ENCODE peak calls at places on chromosomes 5 and 9, in nine cellular contexts. C is astrocyte; Z is brain microvascular endothelial cell; F is CD8-positive, alpha-beta T cell; O is cardiac muscle cell; W is cardiac fibroblast; B is ovary; A is AG04450; K is heart left ventricle. S is an unnamed sample.

GRCh38 chr9:13716620-13717019 is 437.1 kb upstream of the MPDZ start:
- DNase-seq in C (no peak), Z (no peak), F (no peak), O (peak), W (no peak), B (no peak), A (no peak), K (no peak), S (no peak)

GRCh38 chr5:150137168-150137957 is 18.3 kb downstream of the PDGFRB start:
- DNase-seq in C (peak), Z (peak), F (no peak), O (peak), W (no peak), B (no peak), A (no peak), K (no peak), S (peak)

GRCh38 chr9:133102190-133103021 is 18.6 kb downstream of the RALGDS start:
- DNase-seq in C (no peak), Z (no peak), F (no peak), O (no peak), W (no peak), B (no peak), A (no peak), K (no peak), S (no peak)

GRCh38 chr9:32589083-32589713 is 16.2 kb upstream of the NDUFB6 start:
- DNase-seq in C (peak), Z (peak), F (no peak), O (peak), W (peak), B (no peak), A (peak), K (no peak), S (peak)

GRCh38 chr5:29079771-29080170 is 2041.4 kb upstream of the CDH9 start:
- DNase-seq in C (no peak), Z (no peak), F (no peak), O (no peak), W (no peak), B (no peak), A (no peak), K (no peak), S (no peak)

GRCh38 chr9:90343360-90343759 is 299.3 kb downstream of the DIRAS2 start:
- DNase-seq in C (no peak), Z (no peak), F (no peak), O (peak), W (peak), B (no peak), A (no peak), K (no peak), S (peak)

GRCh38 chr9:6909186-6909585 is 151.4 kb downstream of the KDM4C start:
- DNase-seq in C (no peak), Z (no peak), F (no peak), O (peak), W (no peak), B (no peak), A (no peak), K (no peak), S (no peak)

GRCh38 chr5:33937700-33938506 is 1.7 kb downstream of the RXFP3 start:
- DNase-seq in C (no peak), Z (no peak), F (no peak), O (no peak), W (peak), B (no peak), A (no peak), K (no peak), S (no peak)

GRCh38 chr5:1508679-1509290 is 15.0 kb downstream of the LPCAT1 start:
- DNase-seq in C (no peak), Z (no peak), F (no peak), O (no peak), W (no peak), B (peak), A (no peak), K (peak), S (peak)

GRCh38 chr5:125042243-125042887 is 295.9 kb upstream of the ZNF608 start:
- DNase-seq in C (peak), Z (no peak), F (no peak), O (no peak), W (peak), B (no peak), A (no peak), K (no peak), S (peak)

GRCh38 chr9:83034587-83034986 is 28.4 kb downstream of the RASEF start:
- DNase-seq in C (peak), Z (peak), F (no peak), O (no peak), W (no peak), B (no peak), A (no peak), K (no peak), S (no peak)

GRCh38 chr5:141322261-141322660 is 1.7 kb upstream of the TAF7 start:
- DNase-seq in C (no peak), Z (no peak), F (no peak), O (no peak), W (no peak), B (no peak), A (no peak), K (no peak), S (no peak)
- H3K4me3 ChIP-seq in C (no peak), Z (no peak), F (no peak), O (no peak), W (no peak), B (no peak), A (no peak), K (no peak), S (no peak)

GRCh38 chr9:129141066-129142041 is 30.1 kb downstream of the PTPA start:
- DNase-seq in C (peak), Z (peak), F (no peak), O (no peak), W (peak), B (peak), A (peak), K (peak), S (peak)
- H3K4me3 ChIP-seq in C (no peak), Z (peak), F (peak), O (peak), W (peak), B (peak), A (peak), K (peak), S (peak)

GRCh38 chr5:110738503-110738811 is 350 bp upstream of the SLC25A46 start:
- DNase-seq in C (no peak), Z (no peak), F (no peak), O (no peak), W (no peak), B (no peak), A (no peak), K (no peak), S (no peak)
- H3K4me3 ChIP-seq in C (peak), Z (peak), F (peak), O (peak), W (peak), B (peak), A (peak), K (peak), S (peak)

GRCh38 chr9:121038452-121039203 is 11.4 kb downstream of the C5 start:
- DNase-seq in C (no peak), Z (no peak), F (no peak), O (no peak), W (no peak), B (no peak), A (no peak), K (no peak), S (no peak)

GRCh38 chr9:121029469-121029868 is 20.6 kb downstream of the C5 start:
- DNase-seq in C (no peak), Z (no peak), F (no peak), O (no peak), W (no peak), B (no peak), A (no peak), K (no peak), S (no peak)

DNA sequence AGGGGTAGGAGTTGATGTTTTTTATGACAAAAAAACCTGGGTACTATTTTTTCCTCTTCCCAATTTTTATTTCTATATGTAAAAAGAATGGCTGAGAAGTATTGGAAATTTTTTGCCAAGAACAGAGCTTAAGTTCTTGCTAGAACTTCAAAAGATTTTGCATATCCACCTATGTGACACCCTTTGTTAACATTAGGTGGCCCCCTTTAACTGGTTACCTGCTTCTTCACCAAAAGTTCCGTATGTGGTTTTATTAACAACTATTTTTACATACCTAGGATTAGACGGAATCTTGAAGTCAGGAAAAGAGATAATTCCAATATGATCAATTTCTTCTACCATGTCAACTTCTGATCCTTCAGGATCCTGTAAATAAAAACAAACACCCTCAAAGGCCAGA is 15.5 kb downstream of the C5 start:
- DNase-seq in C (no peak), Z (no peak), F (no peak), O (no peak), W (no peak), B (no peak), A (no peak), K (no peak), S (no peak)
- H3K4me3 ChIP-seq in C (no peak), Z (no peak), F (no peak), O (no peak), W (no peak), B (no peak), A (no peak), K (no peak), S (no peak)

GRCh38 chr9:126915281-126915816 is 767 bp downstream of the RALGPS1 start:
- DNase-seq in C (no peak), Z (no peak), F (no peak), O (peak), W (no peak), B (peak), A (no peak), K (peak), S (no peak)

GRCh38 chr9:126914458-126915280 is at the start of gene RALGPS1:
- DNase-seq in C (peak), Z (peak), F (peak), O (peak), W (peak), B (peak), A (peak), K (peak), S (peak)

GRCh38 chr9:126916909-126917308 is 2.3 kb downstream of the RALGPS1 start:
- DNase-seq in C (no peak), Z (no peak), F (no peak), O (no peak), W (no peak), B (no peak), A (no peak), K (no peak), S (no peak)

GRCh38 chr9:126919193-126919592 is 4.6 kb downstream of the RALGPS1 start:
- DNase-seq in C (no peak), Z (no peak), F (no peak), O (no peak), W (no peak), B (no peak), A (no peak), K (no peak), S (no peak)

DNA sequence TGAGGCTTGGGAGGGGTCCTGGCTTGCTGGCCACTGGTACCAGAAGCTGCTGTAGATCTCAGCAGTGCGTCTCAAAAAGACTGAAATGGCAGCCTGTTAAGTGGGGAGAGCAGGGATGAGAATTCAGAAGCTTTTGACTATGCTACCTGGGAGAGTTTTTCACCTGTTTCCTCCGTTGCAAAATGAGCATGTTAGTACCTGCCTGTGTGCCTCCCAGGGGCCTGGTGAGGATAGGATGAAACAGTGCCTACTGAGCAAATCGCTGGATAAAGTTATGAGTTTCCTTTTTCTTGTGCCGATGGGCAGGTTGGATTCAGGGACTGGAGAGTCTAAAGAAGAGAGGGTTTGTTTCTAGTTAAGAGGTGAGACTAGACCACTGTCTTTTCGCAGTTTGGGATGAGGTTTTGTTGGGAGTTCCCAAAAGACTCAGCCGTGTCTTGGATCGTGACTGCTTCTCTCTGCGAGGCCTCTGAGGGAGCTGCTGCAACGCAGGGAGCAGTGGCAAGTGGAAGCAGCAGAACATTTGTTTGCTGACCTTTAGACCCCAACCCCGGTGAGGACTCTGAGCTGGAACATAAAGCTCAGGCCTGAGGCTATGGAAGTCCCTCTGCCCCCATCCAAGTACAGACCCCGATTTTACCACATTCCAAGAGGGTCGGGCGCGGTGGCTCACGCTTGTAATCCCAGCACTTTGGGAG is 1.4 kb downstream of the RALGPS1 start:
- DNase-seq in C (no peak), Z (no peak), F (no peak), O (no peak), W (no peak), B (no peak), A (no peak), K (no peak), S (no peak)
- H3K4me3 ChIP-seq in C (no peak), Z (no peak), F (peak), O (peak), W (no peak), B (peak), A (peak), K (no peak), S (no peak)

GRCh38 chr5:181059297-181060230 is 19.5 kb downstream of the BTNL9 start:
- DNase-seq in C (no peak), Z (no peak), F (no peak), O (no peak), W (no peak), B (no peak), A (no peak), K (no peak), S (no peak)

GRCh38 chr5:181060231-181060590 is 20.1 kb downstream of the BTNL9 start:
- DNase-seq in C (no peak), Z (no peak), F (no peak), O (no peak), W (no peak), B (no peak), A (no peak), K (no peak), S (no peak)

GRCh38 chr5:181060924-181061323 is 20.9 kb downstream of the BTNL9 start:
- DNase-seq in C (no peak), Z (no peak), F (no peak), O (no peak), W (no peak), B (no peak), A (no peak), K (no peak), S (no peak)

GRCh38 chr5:181058321-181058720 is 18.3 kb downstream of the BTNL9 start:
- DNase-seq in C (no peak), Z (no peak), F (no peak), O (no peak), W (no peak), B (no peak), A (no peak), K (no peak), S (no peak)

DNA sequence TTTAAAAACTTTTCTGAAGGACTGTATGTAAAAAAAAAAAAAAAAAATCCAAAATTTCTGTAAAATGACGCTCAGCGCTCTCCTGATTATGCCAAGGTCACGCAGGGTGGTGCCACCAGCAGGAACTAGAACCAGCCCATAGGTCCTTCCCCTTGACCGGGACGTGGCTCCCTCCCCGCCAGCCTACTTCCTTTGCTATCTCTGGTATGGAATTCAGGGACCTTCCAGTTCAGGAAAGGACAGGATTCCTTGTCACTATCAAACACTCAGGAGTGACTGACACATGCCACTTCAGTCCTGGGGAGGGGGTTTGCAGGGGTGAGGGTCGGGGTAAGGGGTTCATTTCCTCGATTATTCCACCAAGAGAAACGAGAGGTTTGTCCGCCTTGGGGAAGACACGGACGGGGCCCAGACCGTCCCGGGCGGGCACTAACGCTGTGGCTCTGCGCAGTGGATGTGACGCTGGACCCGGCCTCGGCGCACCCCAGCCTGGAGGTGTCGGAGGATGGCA is 18.8 kb downstream of the BTNL9 start:
- DNase-seq in C (no peak), Z (no peak), F (no peak), O (no peak), W (no peak), B (no peak), A (no peak), K (no peak), S (no peak)
- H3K4me3 ChIP-seq in C (no peak), Z (no peak), F (no peak), O (no peak), W (no peak), B (no peak), A (no peak), K (no peak), S (no peak)

GRCh38 chr5:77210091-77211012 is at the start of gene PDE8B:
- DNase-seq in C (no peak), Z (no peak), F (no peak), O (peak), W (no peak), B (peak), A (no peak), K (no peak), S (no peak)

GRCh38 chr5:77211013-77211690 is 672 bp downstream of the PDE8B start:
- DNase-seq in C (no peak), Z (no peak), F (no peak), O (peak), W (no peak), B (no peak), A (no peak), K (no peak), S (peak)

GRCh38 chr5:77208507-77209163 is 1.8 kb upstream of the PDE8B start:
- DNase-seq in C (no peak), Z (no peak), F (no peak), O (no peak), W (no peak), B (no peak), A (no peak), K (peak), S (no peak)

GRCh38 chr5:77211691-77212047 is 1.2 kb downstream of the PDE8B start:
- DNase-seq in C (no peak), Z (no peak), F (no peak), O (no peak), W (no peak), B (no peak), A (no peak), K (no peak), S (no peak)

GRCh38 chr5:77209495-77210090 is 887 bp upstream of the PDE8B start:
- DNase-seq in C (no peak), Z (no peak), F (no peak), O (no peak), W (no peak), B (no peak), A (no peak), K (no peak), S (no peak)
- H3K4me3 ChIP-seq in C (no peak), Z (no peak), F (no peak), O (peak), W (no peak), B (peak), A (no peak), K (peak), S (peak)

GRCh38 chr9:110410926-110411325 is 73.3 kb upstream of the TXNDC8 start:
- DNase-seq in C (no peak), Z (no peak), F (no peak), O (no peak), W (no peak), B (no peak), A (no peak), K (no peak), S (no peak)
- H3K4me3 ChIP-seq in C (no peak), Z (no peak), F (no peak), O (no peak), W (no peak), B (no peak), A (no peak), K (no peak), S (no peak)

DNA sequence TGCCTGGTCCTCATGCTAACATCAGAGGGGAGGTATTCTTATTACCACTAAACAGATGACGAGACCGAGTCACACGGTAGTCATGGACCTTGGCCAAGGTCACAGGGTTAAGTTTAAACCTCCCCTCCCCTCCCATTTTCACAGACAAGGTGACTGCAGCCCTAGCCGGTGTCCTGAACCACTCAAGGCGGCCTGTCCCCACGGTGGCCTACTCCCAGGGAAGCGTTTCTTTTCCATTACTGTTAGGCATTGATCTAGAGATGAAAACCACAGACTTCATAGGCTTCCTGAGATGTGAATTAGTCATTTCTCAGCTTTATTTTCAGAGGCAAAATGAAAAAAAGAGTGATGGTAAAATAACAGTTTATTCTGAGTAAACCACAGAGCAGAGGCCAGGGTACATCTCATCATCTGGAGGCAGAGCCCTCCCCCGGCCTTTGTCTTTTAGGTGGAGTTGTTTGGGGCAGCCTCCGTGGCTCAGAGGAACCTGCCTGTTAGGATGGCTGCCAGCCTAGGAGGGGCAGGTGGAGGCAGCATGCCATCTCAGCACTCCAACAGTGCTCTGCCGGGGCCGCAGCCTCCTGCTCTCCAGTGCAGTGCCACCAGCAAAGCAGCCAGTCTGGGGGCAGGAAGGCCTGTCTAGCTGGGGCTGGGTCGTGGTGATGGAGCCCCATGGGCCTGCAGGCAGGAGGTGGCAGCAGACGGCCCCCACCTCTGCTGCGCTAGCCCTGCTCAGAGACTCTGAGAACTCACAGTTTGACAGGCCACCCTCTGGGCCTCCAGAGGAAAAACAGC is 71.2 kb downstream of the RAPGEF1 start:
- DNase-seq in C (peak), Z (peak), F (peak), O (no peak), W (peak), B (no peak), A (no peak), K (peak), S (peak)
- H3K4me3 ChIP-seq in C (no peak), Z (no peak), F (peak), O (no peak), W (no peak), B (no peak), A (no peak), K (no peak), S (no peak)